ENCODE peak calls at places on chromosomes 12 and 14, in four cellular contexts. One of them, this sample, is unnamed.

GRCh38 chr12:70661762-70662161 is 24.5 kb upstream of the PTPRB start:
- DNase-seq in amniotic stem cell: peak
- DNase-seq in astrocyte of the cerebellum: peak
- DNase-seq in lower lobe of right lung: no peak
- DNase-seq in this sample: peak

GRCh38 chr14:44505588-44505987 is 1.5 kb downstream of the FSCB start:
- DNase-seq in amniotic stem cell: no peak
- DNase-seq in astrocyte of the cerebellum: no peak
- DNase-seq in lower lobe of right lung: no peak
- DNase-seq in this sample: no peak

GRCh38 chr14:58297762-58298476 is 436 bp upstream of the ARID4A start:
- DNase-seq in amniotic stem cell: peak
- DNase-seq in astrocyte of the cerebellum: peak
- DNase-seq in lower lobe of right lung: peak
- DNase-seq in this sample: peak

GRCh38 chr14:105069887-105070759 is 4.9 kb upstream of the GPR132 start:
- DNase-seq in amniotic stem cell: no peak
- DNase-seq in astrocyte of the cerebellum: no peak
- DNase-seq in lower lobe of right lung: peak
- DNase-seq in this sample: peak

GRCh38 chr12:69497308-69498026 is 27.3 kb downstream of the FRS2 start:
- DNase-seq in amniotic stem cell: no peak
- DNase-seq in astrocyte of the cerebellum: no peak
- DNase-seq in lower lobe of right lung: no peak
- DNase-seq in this sample: peak

GRCh38 chr12:78959556-78959955 is 95.0 kb downstream of the SYT1 start:
- DNase-seq in amniotic stem cell: no peak
- DNase-seq in astrocyte of the cerebellum: no peak
- DNase-seq in lower lobe of right lung: no peak
- DNase-seq in this sample: no peak

GRCh38 chr14:82447586-82447985 is 913.9 kb upstream of the SEL1L start:
- DNase-seq in amniotic stem cell: no peak
- DNase-seq in astrocyte of the cerebellum: no peak
- DNase-seq in lower lobe of right lung: no peak
- DNase-seq in this sample: no peak

GRCh38 chr12:9606736-9607372 is 862 bp downstream of the KLRB1 start:
- DNase-seq in amniotic stem cell: no peak
- DNase-seq in astrocyte of the cerebellum: no peak
- DNase-seq in lower lobe of right lung: no peak
- DNase-seq in this sample: no peak

GRCh38 chr14:64685364-64686130 is 18.7 kb upstream of the PLEKHG3 start:
- DNase-seq in amniotic stem cell: no peak
- DNase-seq in astrocyte of the cerebellum: no peak
- DNase-seq in lower lobe of right lung: no peak
- DNase-seq in this sample: no peak

GRCh38 chr14:66082009-66082408 is 404.2 kb upstream of the CCDC196 start:
- DNase-seq in amniotic stem cell: no peak
- DNase-seq in astrocyte of the cerebellum: no peak
- DNase-seq in lower lobe of right lung: no peak
- DNase-seq in this sample: peak

GRCh38 chr14:92645841-92646478 is 102.5 kb downstream of the LGMN start:
- DNase-seq in amniotic stem cell: peak
- DNase-seq in astrocyte of the cerebellum: no peak
- DNase-seq in lower lobe of right lung: no peak
- DNase-seq in this sample: peak

GRCh38 chr12:131129839-131130238 is 176.1 kb downstream of the ADGRD1 start:
- DNase-seq in amniotic stem cell: no peak
- DNase-seq in astrocyte of the cerebellum: no peak
- DNase-seq in lower lobe of right lung: no peak
- DNase-seq in this sample: peak

GRCh38 chr14:58243790-58244555 is 670 bp upstream of the PSMA3 start:
- DNase-seq in amniotic stem cell: no peak
- DNase-seq in astrocyte of the cerebellum: no peak
- DNase-seq in lower lobe of right lung: no peak
- DNase-seq in this sample: peak

GRCh38 chr12:116370004-116370404 is 92.5 kb upstream of the MED13L start:
- DNase-seq in amniotic stem cell: no peak
- DNase-seq in astrocyte of the cerebellum: no peak
- DNase-seq in lower lobe of right lung: no peak
- DNase-seq in this sample: peak

GRCh38 chr12:47867496-47867941 is 37.3 kb downstream of the VDR start:
- DNase-seq in amniotic stem cell: peak
- DNase-seq in astrocyte of the cerebellum: peak
- DNase-seq in lower lobe of right lung: no peak
- DNase-seq in this sample: peak

GRCh38 chr12:124162151-124163110 is 132.5 kb upstream of the RFLNA start:
- DNase-seq in amniotic stem cell: no peak
- DNase-seq in astrocyte of the cerebellum: no peak
- DNase-seq in lower lobe of right lung: no peak
- DNase-seq in this sample: no peak